ENCODE peak calls at places on chromosomes 1 and 21, in four cellular contexts. X, G, R and H are unnamed samples. For H3K4me1 and H3K9me3, the result is how much of the 10 kb centered on the place peaks cover.

GRCh38 chr21:45295576-45296365 is 8.1 kb upstream of the POFUT2 start:
- DNase-seq in G (no peak), X (no peak), R (no peak), H (no peak)

GRCh38 chr1:45621895-45622266 is 2.0 kb downstream of the CCDC17 start:
- DNase-seq in G (no peak), X (no peak), R (no peak), H (no peak)

GRCh38 chr1:12386130-12386529 is 156.3 kb downstream of the VPS13D start:
- DNase-seq in R (no peak), X (no peak), G (peak), H (no peak)

GRCh38 chr1:226820935-226821718 is 49.3 kb upstream of the PSEN2 start:
- DNase-seq in X (peak), R (peak), G (peak), H (peak)

GRCh38 chr1:150192012-150192411 is 42.3 kb downstream of the PLEKHO1 start:
- DNase-seq in X (no peak), R (no peak), G (no peak), H (no peak)

GRCh38 chr1:68600049-68600661 is 103.3 kb upstream of the DEPDC1 start:
- DNase-seq in G (no peak), X (no peak), R (no peak), H (no peak)

GRCh38 chr1:228150458-228151169 is 884 bp downstream of the GJC2 start:
- DNase-seq in R (peak), G (no peak), X (no peak), H (no peak)

GRCh38 chr1:215635827-215636226 is 68.7 kb downstream of the KCTD3 start:
- DNase-seq in X (peak), R (no peak), G (no peak), H (no peak)

GRCh38 chr1:59564192-59564891 is 250.4 kb upstream of the HOOK1 start:
- DNase-seq in G (no peak), R (no peak), X (no peak), H (no peak)

GRCh38 chr1:96292141-96292540 is 429.4 kb upstream of the PTBP2 start:
- DNase-seq in X (no peak), R (no peak), G (no peak), H (no peak)

GRCh38 chr1:83960669-83961277 is 38.2 kb downstream of the TTLL7 start:
- DNase-seq in G (no peak), R (no peak), X (no peak), H (no peak)

GRCh38 chr1:156801409-156802121 is 15.1 kb downstream of the SH2D2A start:
- DNase-seq in X (no peak), R (no peak), G (no peak), H (no peak)

GRCh38 chr1:228084325-228084724 is 1.8 kb downstream of the ARF1 start:
- DNase-seq in G (no peak), X (no peak), R (no peak), H (no peak)

GRCh38 chr1:204875255-204875654 is 4.6 kb downstream of the NFASC start:
- DNase-seq in R (no peak), X (no peak), G (no peak), H (no peak)

GRCh38 chr1:187151555-187151954 is 322.8 kb downstream of the PLA2G4A start:
- DNase-seq in X (no peak), G (no peak), R (no peak), H (no peak)

GRCh38 chr1:203103201-203103600 is 17.4 kb upstream of the MYOG start:
- DNase-seq in G (no peak), X (no peak), R (no peak), H (no peak)

GRCh38 chr1:176896216-176896615 is 268.3 kb downstream of the ASTN1 start:
- DNase-seq in G (no peak), X (no peak), R (no peak), H (no peak)

GRCh38 chr1:202498542-202498941 is 150.0 kb downstream of the PPP1R12B start:
- DNase-seq in G (no peak), X (no peak), R (no peak), H (no peak)

GRCh38 chr1:228339766-228340685 is 66.6 kb downstream of the TRIM11 start:
- DNase-seq in G (no peak), X (no peak), R (peak), H (no peak)

GRCh38 chr21:35697321-35697808 is 363.0 kb downstream of the SETD4 start:
- DNase-seq in R (peak), G (no peak), X (peak), H (peak)

GRCh38 chr21:39153373-39153772 is 29.9 kb downstream of the PSMG1 start:
- DNase-seq in X (no peak), G (no peak), R (no peak), H (no peak)

GRCh38 chr1:67662884-67663283 is 22.1 kb upstream of the GADD45A start:
- DNase-seq in R (no peak), G (no peak), X (no peak), H (no peak)

DNA sequence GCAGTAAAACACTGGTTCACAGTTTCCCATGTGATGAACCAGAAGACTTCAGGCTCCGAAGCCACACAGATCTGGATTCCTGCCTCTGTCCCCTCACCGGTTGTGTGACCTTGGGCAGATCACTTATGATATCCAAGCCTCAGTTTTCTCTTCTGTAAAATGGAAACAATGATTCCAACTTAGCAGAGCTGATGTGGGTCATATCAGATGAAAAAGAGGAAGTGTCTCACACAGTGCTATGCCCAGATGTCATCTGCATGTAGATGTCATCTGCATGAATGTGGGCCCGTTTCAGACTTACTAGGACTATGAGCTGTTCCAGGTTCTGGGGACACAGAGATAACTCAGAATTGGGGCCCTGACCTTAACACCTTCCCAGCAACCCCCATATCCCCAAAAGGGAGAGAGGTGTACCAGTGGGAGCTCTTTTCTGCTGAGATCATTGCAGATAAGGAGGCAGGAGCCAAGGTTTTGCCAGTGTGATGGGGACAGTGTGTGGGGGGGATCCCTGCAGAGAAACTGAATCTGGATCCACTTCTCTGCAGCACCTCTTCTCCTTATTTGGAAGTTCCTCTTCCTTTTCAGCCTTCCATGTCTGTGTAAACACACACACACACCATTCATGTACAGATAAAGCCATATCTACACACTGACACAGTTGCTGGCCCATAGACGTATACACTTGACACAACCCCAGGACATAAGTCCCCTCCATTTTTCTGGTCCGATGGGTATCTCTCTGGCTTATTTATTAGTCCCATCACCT is 5.0 kb upstream of the ADGRB2 start:
- DNase-seq in X (no peak), R (no peak), G (no peak), H (no peak)
- H3K4me3 ChIP-seq in X (no peak), R (no peak), G (no peak), H (no peak)

DNA sequence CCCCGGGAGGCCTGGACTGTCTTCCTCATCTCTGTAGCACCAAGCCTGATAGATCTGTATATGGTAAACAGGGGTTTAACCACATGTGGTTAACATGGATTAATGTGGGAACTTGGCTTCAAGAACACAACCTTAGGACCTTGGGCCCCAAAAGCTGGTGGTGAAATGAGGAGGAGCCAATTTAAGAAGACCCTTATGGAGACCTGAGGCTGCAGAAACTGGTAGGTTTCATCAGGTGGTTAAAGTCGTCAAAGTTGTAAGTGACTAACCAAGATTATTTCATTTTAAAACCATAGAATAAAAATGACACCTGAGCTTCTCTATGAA is 14.0 kb downstream of the THEMIS2 start:
- DNase-seq in R (no peak), G (no peak), X (no peak), H (no peak)
- H3K4me1 ChIP-seq in R (under half), G (under half), X (under half), H (under half)

GRCh38 chr21:42216726-42217572 is 2.0 kb upstream of the ABCG1 start:
- DNase-seq in G (no peak), X (no peak), R (no peak), H (no peak)
- H3K9me3 ChIP-seq in G (under half), X (under half), R (under half), H (under half)

GRCh38 chr1:54335396-54336056 is 70.7 kb downstream of the SSBP3 start:
- DNase-seq in G (no peak), R (peak), X (peak), H (peak)
- H3K4me3 ChIP-seq in G (no peak), R (peak), X (no peak), H (no peak)

GRCh38 chr1:153534933-153535663 is 693 bp downstream of the S100A6 start:
- DNase-seq in G (peak), R (peak), X (peak), H (peak)

GRCh38 chr1:153534226-153534932 is 1.4 kb downstream of the S100A6 start:
- DNase-seq in X (no peak), R (no peak), G (no peak), H (no peak)

GRCh38 chr1:153532769-153533599 is 2.8 kb downstream of the S100A6 start:
- DNase-seq in G (peak), X (peak), R (peak), H (peak)

GRCh38 chr1:153532161-153532560 is 3.6 kb downstream of the S100A6 start:
- DNase-seq in X (peak), G (no peak), R (no peak), H (no peak)

GRCh38 chr1:153533689-153534201 is 2.0 kb downstream of the S100A6 start:
- DNase-seq in G (no peak), R (peak), X (peak), H (peak)
- H3K4me1 ChIP-seq in G (under half), R (under half), X (under half), H (under half)

DNA sequence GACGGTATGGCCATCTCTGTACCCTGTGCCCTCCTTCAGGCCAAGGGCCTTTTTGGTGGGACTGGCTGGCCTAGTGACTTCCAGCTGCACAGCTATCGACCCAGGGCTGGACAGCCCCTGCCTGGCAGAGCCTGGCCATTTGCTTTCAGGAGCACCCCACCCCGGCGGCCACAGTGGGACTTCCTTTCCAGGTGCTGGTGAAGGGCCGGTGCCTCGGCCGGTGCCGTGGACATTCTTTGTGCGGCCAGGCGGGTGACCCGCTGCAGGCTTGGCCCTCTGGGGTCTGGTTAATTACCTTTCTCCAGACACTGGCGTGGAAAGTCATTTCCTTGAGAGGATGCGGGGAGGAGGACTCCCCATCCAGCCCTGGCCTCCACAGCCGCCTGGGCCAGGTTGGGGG is 50.1 kb downstream of the PRDM16 start:
- DNase-seq in X (no peak), R (no peak), G (no peak), H (no peak)
- H3K9me3 ChIP-seq in X (under half), R (under half), G (under half), H (under half)

GRCh38 chr1:206687251-206687914 is 2.7 kb downstream of the MAPKAPK2 start:
- DNase-seq in X (no peak), R (no peak), G (no peak), H (no peak)
- H3K4me3 ChIP-seq in X (no peak), R (peak), G (no peak), H (no peak)

GRCh38 chr1:64175639-64176038 is 27.8 kb upstream of the UBE2U start:
- DNase-seq in G (no peak), X (no peak), R (no peak), H (no peak)

GRCh38 chr1:64172458-64172983 is 30.9 kb upstream of the UBE2U start:
- DNase-seq in R (no peak), G (no peak), X (no peak), H (no peak)

GRCh38 chr1:64173300-64173940 is 30.0 kb upstream of the UBE2U start:
- DNase-seq in X (no peak), R (no peak), G (no peak), H (no peak)

GRCh38 chr1:64167176-64167575 is 36.2 kb upstream of the UBE2U start:
- DNase-seq in G (no peak), X (no peak), R (no peak), H (no peak)

GRCh38 chr1:64171797-64172281 is 31.6 kb upstream of the UBE2U start:
- DNase-seq in R (no peak), X (peak), G (peak), H (no peak)
- H3K4me1 ChIP-seq in R (under half), X (under half), G (under half), H (under half)

GRCh38 chr1:155645648-155646047 is 35.6 kb downstream of the MSTO1 start:
- DNase-seq in R (no peak), G (no peak), X (no peak), H (no peak)
- H3K9me3 ChIP-seq in R (under half), G (under half), X (under half), H (under half)

GRCh38 chr1:220785166-220786056 is 1.3 kb upstream of the MTARC1 start:
- DNase-seq in R (no peak), G (peak), X (no peak), H (no peak)
- H3K4me3 ChIP-seq in R (peak), G (no peak), X (no peak), H (no peak)